ENCODE peak calls at places on chromosomes 7 and 10, in seven cellular contexts. One of them, this sample, is unnamed.
A peak's percentile ranks its signal among the peaks of the same experiment; 100 is the strongest.

GRCh38 chr10:121310151-121310711 is 288.0 kb downstream of the FGFR2 start:
- DNase-seq in endodermal cell: peak; percentile 68
- DNase-seq in sigmoid colon: no peak
- DNase-seq in PC-3: no peak
- DNase-seq in uterus: no peak
- DNase-seq in heart left ventricle: no peak
- DNase-seq in BJ: no peak
- DNase-seq in this sample: peak; percentile 48

GRCh38 chr7:76294344-76295024 is 8.0 kb upstream of the HSPB1 start:
- DNase-seq in endodermal cell: peak; percentile 85
- DNase-seq in sigmoid colon: peak; percentile 99
- DNase-seq in PC-3: peak; percentile 92
- DNase-seq in uterus: peak; percentile 99
- DNase-seq in heart left ventricle: peak; percentile 98
- DNase-seq in BJ: peak; percentile 71
- DNase-seq in this sample: no peak

GRCh38 chr10:127151541-127151940 is 44.9 kb downstream of the INSYN2A start:
- DNase-seq in endodermal cell: no peak
- DNase-seq in sigmoid colon: no peak
- DNase-seq in PC-3: peak; percentile 51
- DNase-seq in uterus: no peak
- DNase-seq in heart left ventricle: no peak
- DNase-seq in BJ: no peak
- DNase-seq in this sample: peak; percentile 83

GRCh38 chr7:86904949-86905834 is 154.3 kb downstream of the ELAPOR2 start:
- DNase-seq in endodermal cell: peak; percentile 57
- DNase-seq in sigmoid colon: no peak
- DNase-seq in PC-3: peak; percentile 54
- DNase-seq in uterus: no peak
- DNase-seq in heart left ventricle: no peak
- DNase-seq in BJ: no peak
- DNase-seq in this sample: no peak

GRCh38 chr10:62399211-62399610 is 25.0 kb downstream of the ZNF365 start:
- DNase-seq in endodermal cell: no peak
- DNase-seq in sigmoid colon: no peak
- DNase-seq in PC-3: no peak
- DNase-seq in uterus: no peak
- DNase-seq in heart left ventricle: no peak
- DNase-seq in BJ: no peak
- DNase-seq in this sample: no peak

GRCh38 chr10:30500963-30501504 is 67.0 kb downstream of the MAP3K8 start:
- DNase-seq in endodermal cell: no peak
- DNase-seq in sigmoid colon: no peak
- DNase-seq in PC-3: peak; percentile 19
- DNase-seq in uterus: no peak
- DNase-seq in heart left ventricle: no peak
- DNase-seq in BJ: no peak
- DNase-seq in this sample: no peak

GRCh38 chr10:15245530-15245929 is 77.0 kb upstream of the NMT2 start:
- DNase-seq in endodermal cell: peak; percentile 70
- DNase-seq in sigmoid colon: no peak
- DNase-seq in PC-3: no peak
- DNase-seq in uterus: no peak
- DNase-seq in heart left ventricle: no peak
- DNase-seq in BJ: no peak
- DNase-seq in this sample: no peak

GRCh38 chr7:16669581-16669980 is 23.6 kb downstream of the BZW2 start:
- DNase-seq in endodermal cell: no peak
- DNase-seq in sigmoid colon: no peak
- DNase-seq in PC-3: peak; percentile 29
- DNase-seq in uterus: no peak
- DNase-seq in heart left ventricle: no peak
- DNase-seq in BJ: no peak
- DNase-seq in this sample: no peak

GRCh38 chr7:27115161-27116018 is 12.9 kb upstream of the HOXA2 start:
- DNase-seq in endodermal cell: peak; percentile 77
- DNase-seq in sigmoid colon: peak; percentile 75
- DNase-seq in PC-3: peak; percentile 95
- DNase-seq in uterus: no peak
- DNase-seq in heart left ventricle: no peak
- DNase-seq in BJ: no peak
- DNase-seq in this sample: no peak

GRCh38 chr7:45622058-45622457 is 47.9 kb downstream of the ADCY1 start:
- DNase-seq in endodermal cell: no peak
- DNase-seq in sigmoid colon: no peak
- DNase-seq in PC-3: no peak
- DNase-seq in uterus: no peak
- DNase-seq in heart left ventricle: no peak
- DNase-seq in BJ: no peak
- DNase-seq in this sample: no peak

GRCh38 chr7:2001601-2002442 is 230.9 kb downstream of the MAD1L1 start:
- DNase-seq in endodermal cell: no peak
- DNase-seq in sigmoid colon: peak; percentile 55
- DNase-seq in PC-3: no peak
- DNase-seq in uterus: no peak
- DNase-seq in heart left ventricle: peak; percentile 20
- DNase-seq in BJ: no peak
- DNase-seq in this sample: no peak

GRCh38 chr10:77398558-77398957 is 239.1 kb downstream of the KCNMA1 start:
- DNase-seq in endodermal cell: no peak
- DNase-seq in sigmoid colon: no peak
- DNase-seq in PC-3: peak; percentile 81
- DNase-seq in uterus: no peak
- DNase-seq in heart left ventricle: no peak
- DNase-seq in BJ: no peak
- DNase-seq in this sample: no peak

DNA sequence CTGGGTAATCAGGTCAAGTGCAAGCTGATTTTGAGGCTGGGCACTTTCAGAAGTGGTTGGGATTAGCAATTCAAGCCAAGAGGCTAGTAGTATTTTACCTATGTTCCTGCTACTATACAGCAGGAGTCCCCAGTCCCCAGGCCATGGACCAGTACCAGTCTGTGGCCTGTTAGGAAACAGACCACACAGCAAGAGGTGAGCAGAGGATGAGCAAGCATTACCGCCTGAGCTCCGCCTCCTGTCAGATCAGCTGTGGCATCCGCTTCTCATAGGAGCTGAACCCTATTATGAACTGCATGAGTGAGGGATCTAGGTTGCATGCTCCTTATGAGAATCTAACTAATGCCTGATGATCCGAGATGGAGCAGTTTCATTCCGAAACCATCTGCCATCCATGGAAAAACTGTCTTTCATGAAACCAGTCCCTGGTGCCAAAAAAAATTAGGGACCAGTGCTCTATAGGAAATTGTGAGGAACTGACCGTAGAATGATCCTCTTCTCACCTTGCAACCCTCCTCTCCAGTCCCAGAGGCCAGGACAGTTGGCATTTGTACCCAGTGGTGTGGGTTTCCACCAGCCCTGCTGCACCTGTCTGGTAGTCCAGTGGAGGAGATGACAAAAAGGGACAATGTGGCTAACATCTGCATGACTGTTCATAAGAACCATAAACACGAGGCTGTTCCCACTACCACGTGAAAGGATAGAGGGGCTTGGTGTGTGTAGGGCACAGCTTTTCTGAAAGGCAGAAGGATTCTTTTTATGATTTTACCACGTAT is 172.5 kb downstream of the KIAA1217 start:
- DNase-seq in endodermal cell: no peak
- DNase-seq in sigmoid colon: no peak
- DNase-seq in PC-3: no peak
- DNase-seq in uterus: no peak
- DNase-seq in heart left ventricle: no peak
- DNase-seq in BJ: no peak
- DNase-seq in this sample: no peak
- TF ChIP-seq CTCF in endodermal cell: no peak
- TF ChIP-seq CTCF in sigmoid colon: no peak
- TF ChIP-seq CTCF in PC-3: no peak
- TF ChIP-seq CTCF in uterus: no peak
- TF ChIP-seq CTCF in heart left ventricle: no peak
- TF ChIP-seq CTCF in BJ: no peak
- TF ChIP-seq CTCF in this sample: no peak

GRCh38 chr7:30327813-30328212 is 43.4 kb downstream of the ZNRF2 start:
- DNase-seq in endodermal cell: no peak
- DNase-seq in sigmoid colon: no peak
- DNase-seq in PC-3: peak; percentile 78
- DNase-seq in uterus: no peak
- DNase-seq in heart left ventricle: no peak
- DNase-seq in BJ: no peak
- DNase-seq in this sample: no peak

GRCh38 chr7:30320392-30320791 is 36.0 kb downstream of the ZNRF2 start:
- DNase-seq in endodermal cell: no peak
- DNase-seq in sigmoid colon: no peak
- DNase-seq in PC-3: no peak
- DNase-seq in uterus: no peak
- DNase-seq in heart left ventricle: no peak
- DNase-seq in BJ: no peak
- DNase-seq in this sample: no peak

GRCh38 chr7:30321089-30321991 is 36.9 kb downstream of the ZNRF2 start:
- DNase-seq in endodermal cell: peak; percentile 48
- DNase-seq in sigmoid colon: no peak
- DNase-seq in PC-3: no peak
- DNase-seq in uterus: no peak
- DNase-seq in heart left ventricle: no peak
- DNase-seq in BJ: no peak
- DNase-seq in this sample: no peak

GRCh38 chr7:30321992-30322637 is 37.7 kb downstream of the ZNRF2 start:
- DNase-seq in endodermal cell: no peak
- DNase-seq in sigmoid colon: no peak
- DNase-seq in PC-3: no peak
- DNase-seq in uterus: no peak
- DNase-seq in heart left ventricle: no peak
- DNase-seq in BJ: no peak
- DNase-seq in this sample: no peak

GRCh38 chr7:30322656-30323355 is 38.4 kb downstream of the ZNRF2 start:
- DNase-seq in endodermal cell: no peak
- DNase-seq in sigmoid colon: no peak
- DNase-seq in PC-3: peak; percentile 83
- DNase-seq in uterus: no peak
- DNase-seq in heart left ventricle: no peak
- DNase-seq in BJ: no peak
- DNase-seq in this sample: no peak
- H3K4me3 ChIP-seq in endodermal cell: no peak overlapping the region
- H3K4me3 ChIP-seq in sigmoid colon: no peak overlapping the region
- H3K4me3 ChIP-seq in PC-3: peak overlapping the region; percentile 45
- H3K4me3 ChIP-seq in uterus: no peak overlapping the region
- H3K4me3 ChIP-seq in heart left ventricle: no peak overlapping the region
- H3K4me3 ChIP-seq in BJ: no peak overlapping the region
- H3K4me3 ChIP-seq in this sample: no peak overlapping the region

GRCh38 chr10:113052076-113052830 is 102.2 kb downstream of the TCF7L2 start:
- DNase-seq in endodermal cell: no peak
- DNase-seq in sigmoid colon: peak; percentile 61
- DNase-seq in PC-3: peak; percentile 14
- DNase-seq in uterus: no peak
- DNase-seq in heart left ventricle: no peak
- DNase-seq in BJ: no peak
- DNase-seq in this sample: no peak
- TF ChIP-seq CTCF in endodermal cell: peak; percentile 61
- TF ChIP-seq CTCF in sigmoid colon: no peak
- TF ChIP-seq CTCF in PC-3: peak; percentile 44
- TF ChIP-seq CTCF in uterus: no peak
- TF ChIP-seq CTCF in heart left ventricle: peak; percentile 25
- TF ChIP-seq CTCF in BJ: no peak
- TF ChIP-seq CTCF in this sample: peak; percentile 43

GRCh38 chr7:157397751-157398691 is 61.2 kb downstream of the DNAJB6 start:
- DNase-seq in endodermal cell: peak; percentile 83
- DNase-seq in sigmoid colon: peak; percentile 61
- DNase-seq in PC-3: peak; percentile 65
- DNase-seq in uterus: peak; percentile 52
- DNase-seq in heart left ventricle: peak; percentile 68
- DNase-seq in BJ: peak; percentile 78
- DNase-seq in this sample: peak; percentile 25
- H3K4me3 ChIP-seq in endodermal cell: no peak overlapping the region
- H3K4me3 ChIP-seq in sigmoid colon: no peak overlapping the region
- H3K4me3 ChIP-seq in PC-3: no peak overlapping the region
- H3K4me3 ChIP-seq in uterus: no peak overlapping the region
- H3K4me3 ChIP-seq in heart left ventricle: no peak overlapping the region
- H3K4me3 ChIP-seq in BJ: no peak overlapping the region
- H3K4me3 ChIP-seq in this sample: no peak overlapping the region

GRCh38 chr10:101959349-101959916 is 96.5 kb downstream of the ARMH3 start:
- DNase-seq in endodermal cell: no peak
- DNase-seq in sigmoid colon: no peak
- DNase-seq in PC-3: no peak
- DNase-seq in uterus: no peak
- DNase-seq in heart left ventricle: no peak
- DNase-seq in BJ: no peak
- DNase-seq in this sample: no peak

GRCh38 chr10:101961591-101962498 is 94.1 kb downstream of the ARMH3 start:
- DNase-seq in endodermal cell: no peak
- DNase-seq in sigmoid colon: no peak
- DNase-seq in PC-3: peak; percentile 43
- DNase-seq in uterus: no peak
- DNase-seq in heart left ventricle: peak; percentile 75
- DNase-seq in BJ: no peak
- DNase-seq in this sample: no peak

GRCh38 chr10:101956898-101957297 is 99.1 kb downstream of the ARMH3 start:
- DNase-seq in endodermal cell: no peak
- DNase-seq in sigmoid colon: no peak
- DNase-seq in PC-3: no peak
- DNase-seq in uterus: no peak
- DNase-seq in heart left ventricle: no peak
- DNase-seq in BJ: no peak
- DNase-seq in this sample: no peak

GRCh38 chr10:101958691-101959090 is 97.3 kb downstream of the ARMH3 start:
- DNase-seq in endodermal cell: no peak
- DNase-seq in sigmoid colon: no peak
- DNase-seq in PC-3: no peak
- DNase-seq in uterus: no peak
- DNase-seq in heart left ventricle: no peak
- DNase-seq in BJ: no peak
- DNase-seq in this sample: no peak

DNA sequence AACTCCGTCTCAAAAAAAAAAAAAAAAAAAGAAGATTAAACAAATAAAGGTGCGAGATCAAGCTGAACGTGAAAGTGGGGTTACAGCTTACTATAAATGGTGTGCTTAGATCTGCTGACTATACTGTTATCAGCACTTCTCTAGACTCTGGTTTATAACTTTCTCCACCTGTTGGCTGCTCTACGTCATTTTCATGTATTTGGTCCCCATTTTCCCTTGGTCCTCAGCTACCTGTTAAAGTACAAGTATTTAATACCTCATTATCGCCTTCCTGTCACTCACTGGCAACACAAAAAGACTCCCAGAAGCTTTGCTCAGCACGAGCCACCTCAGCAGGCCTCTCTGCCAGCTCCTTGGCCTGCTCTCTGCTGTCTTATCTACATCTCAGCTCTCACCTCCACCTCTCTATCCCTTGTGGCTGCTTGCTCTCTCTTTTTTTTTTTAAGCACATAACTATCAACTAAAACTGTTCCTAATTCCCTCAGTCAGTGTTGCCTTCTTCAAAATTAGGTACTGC is 95.0 kb downstream of the ARMH3 start:
- DNase-seq in endodermal cell: peak; percentile 89
- DNase-seq in sigmoid colon: no peak
- DNase-seq in PC-3: no peak
- DNase-seq in uterus: no peak
- DNase-seq in heart left ventricle: no peak
- DNase-seq in BJ: no peak
- DNase-seq in this sample: no peak
- TF ChIP-seq CTCF in endodermal cell: no peak
- TF ChIP-seq CTCF in sigmoid colon: no peak
- TF ChIP-seq CTCF in PC-3: no peak
- TF ChIP-seq CTCF in uterus: no peak
- TF ChIP-seq CTCF in heart left ventricle: no peak
- TF ChIP-seq CTCF in BJ: no peak
- TF ChIP-seq CTCF in this sample: no peak

GRCh38 chr10:13739178-13739577 is 152.4 kb downstream of the PRPF18 start:
- DNase-seq in endodermal cell: no peak
- DNase-seq in sigmoid colon: no peak
- DNase-seq in PC-3: no peak
- DNase-seq in uterus: no peak
- DNase-seq in heart left ventricle: no peak
- DNase-seq in BJ: no peak
- DNase-seq in this sample: no peak
- H3K4me3 ChIP-seq in endodermal cell: no peak overlapping the region
- H3K4me3 ChIP-seq in sigmoid colon: no peak overlapping the region
- H3K4me3 ChIP-seq in PC-3: no peak overlapping the region
- H3K4me3 ChIP-seq in uterus: no peak overlapping the region
- H3K4me3 ChIP-seq in heart left ventricle: no peak overlapping the region
- H3K4me3 ChIP-seq in BJ: no peak overlapping the region
- H3K4me3 ChIP-seq in this sample: no peak overlapping the region

This sample was measured in epithelial cell of proximal tubule.